ENCODE peak calls at places on chromosomes 7 and 10, in nine cellular contexts. Q is upper lobe of left lung, U is Panc1, N is kidney epithelial cell, H is GM06990, G is AG04450, A is tibial artery, Y is PC-9, I is IMR-90. X is an unnamed sample.

GRCh38 chr10:57979466-57979865 is 288.2 kb downstream of the IPMK start:
- DNase-seq in A (no peak), H (no peak), Q (no peak), N (no peak), G (no peak), Y (no peak), I (no peak), U (no peak), X (peak)

GRCh38 chr7:133635541-133635940 is 382.7 kb downstream of the EXOC4 start:
- DNase-seq in A (no peak), U (no peak), I (no peak), N (no peak), H (no peak), G (no peak), Q (no peak), Y (no peak), X (no peak)

GRCh38 chr7:105790996-105791395 is 85.4 kb downstream of the ATXN7L1 start:
- DNase-seq in G (no peak), N (no peak), Q (no peak), A (no peak), Y (peak), H (no peak), U (no peak), I (no peak), X (no peak)

GRCh38 chr7:74033372-74034311 is 5.7 kb downstream of the ELN start:
- DNase-seq in G (no peak), U (no peak), A (peak), N (no peak), Q (peak), I (no peak), H (no peak), Y (no peak), X (peak)

GRCh38 chr10:79400567-79401004 is 44.8 kb downstream of the ZCCHC24 start:
- DNase-seq in A (no peak), Q (peak), H (peak), U (peak), Y (no peak), N (no peak), I (no peak), G (no peak), X (no peak)

GRCh38 chr10:122490268-122490667 is 28.9 kb downstream of the HTRA1 start:
- DNase-seq in H (no peak), I (peak), U (no peak), N (no peak), A (no peak), G (no peak), Y (no peak), Q (no peak), X (peak)

GRCh38 chr7:149195180-149196150 is at the start of gene ZNF282:
- DNase-seq in N (peak), H (peak), Y (peak), A (peak), U (peak), Q (peak), G (peak), I (peak), X (peak)

GRCh38 chr10:48634198-48634983 is 29.5 kb upstream of the ARHGAP22 start:
- DNase-seq in Y (no peak), A (peak), N (peak), Q (no peak), G (peak), H (peak), U (no peak), I (peak), X (peak)

GRCh38 chr7:128029405-128029995 is 1.7 kb downstream of the LRRC4 start:
- DNase-seq in U (no peak), I (no peak), G (no peak), A (no peak), N (no peak), Y (no peak), H (no peak), Q (no peak), X (no peak)

GRCh38 chr7:128030999-128031681 is at the start of gene LRRC4:
- DNase-seq in I (peak), N (no peak), A (no peak), U (no peak), Y (no peak), G (no peak), Q (peak), H (peak), X (no peak)

GRCh38 chr7:128032605-128033235 is 1.5 kb upstream of the LRRC4 start:
- DNase-seq in Y (no peak), U (no peak), H (no peak), A (no peak), G (no peak), Q (peak), I (peak), N (no peak), X (no peak)

GRCh38 chr7:128031901-128032604 is 816 bp upstream of the LRRC4 start:
- DNase-seq in A (no peak), H (peak), U (no peak), I (peak), Y (no peak), G (peak), Q (peak), N (peak), X (peak)

DNA sequence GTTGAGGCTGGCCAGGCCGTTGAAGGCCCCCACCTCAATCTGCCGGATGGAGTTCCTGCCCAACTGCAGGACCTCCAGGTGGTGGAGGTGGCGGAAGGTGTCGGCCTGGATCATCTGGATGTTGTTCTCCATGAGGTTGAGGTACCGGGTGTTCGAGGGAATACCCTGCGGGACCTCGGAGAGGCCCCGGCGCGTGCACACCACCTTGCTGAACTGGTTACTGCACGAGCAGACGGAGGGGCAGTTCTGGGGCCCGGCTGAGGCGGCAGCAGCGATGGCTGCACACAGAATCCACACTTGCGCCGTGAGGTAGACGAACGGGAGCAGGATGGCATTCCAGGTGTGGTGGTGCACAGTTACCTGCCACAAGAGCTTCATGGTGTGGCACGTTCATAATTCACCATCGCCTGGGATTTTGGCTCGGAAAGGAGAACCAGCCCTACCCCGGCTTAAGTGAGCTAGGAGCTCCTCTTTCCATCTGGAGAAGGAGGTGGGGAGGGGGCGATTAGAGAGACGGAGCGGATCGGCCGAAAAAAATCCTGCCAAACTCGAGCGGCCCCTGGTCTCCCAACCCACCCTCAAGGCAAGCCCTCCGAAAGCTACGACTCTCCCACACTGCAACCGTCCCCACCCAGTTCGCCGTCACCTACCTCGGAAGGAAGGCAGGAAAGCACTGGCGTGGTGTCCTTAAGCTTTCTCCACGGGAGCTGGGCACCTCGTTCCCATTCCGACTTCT is 806 bp downstream of the LRRC4 start:
- DNase-seq in A (no peak), U (no peak), G (no peak), Q (peak), I (no peak), N (no peak), H (no peak), Y (no peak), X (no peak)
- H3K4me3 ChIP-seq in A (peak), U (no peak), G (peak), Q (peak), I (no peak), N (no peak), H (peak), Y (no peak), X (no peak)

DNA sequence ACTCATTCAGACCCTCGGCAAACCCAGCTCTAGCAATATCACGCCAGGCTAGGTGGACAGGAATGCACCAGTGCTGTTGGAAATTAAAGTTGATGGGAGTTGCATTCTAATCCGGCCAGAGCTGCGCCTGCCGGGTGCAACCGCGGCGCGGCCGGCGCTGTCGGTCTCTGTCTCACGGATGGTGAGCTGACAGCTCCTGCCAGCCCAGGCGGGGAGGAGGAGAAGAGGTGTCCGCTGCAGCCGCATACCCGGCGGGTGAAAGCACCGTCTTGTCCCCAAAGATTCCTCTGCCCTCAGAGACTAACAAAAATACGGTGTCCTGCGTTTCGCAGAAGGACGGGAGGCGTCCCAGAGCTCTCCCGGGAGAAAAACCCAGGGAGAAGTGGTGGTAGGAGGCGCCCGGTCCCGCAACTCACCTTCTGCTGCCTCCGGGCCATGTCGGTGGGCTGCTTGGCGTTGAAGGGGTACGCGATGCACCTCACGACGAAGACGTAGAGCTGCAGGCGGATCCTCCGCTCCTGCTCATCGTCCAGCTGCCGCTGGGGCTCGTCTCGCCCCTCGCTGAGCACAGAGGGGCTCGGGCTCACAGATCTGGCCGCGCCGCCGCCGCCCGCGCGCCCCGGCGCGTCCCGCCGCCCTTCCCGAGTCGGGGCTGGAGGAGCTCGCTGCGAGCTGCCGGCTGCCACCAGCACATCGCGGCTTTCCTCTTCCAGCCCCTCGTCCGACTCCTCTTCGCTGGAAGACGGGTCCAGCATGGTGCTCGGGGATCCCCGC is 490 bp downstream of the CADPS2 start:
- DNase-seq in N (no peak), A (peak), Y (peak), U (no peak), I (no peak), Q (peak), H (peak), G (no peak), X (peak)
- TF ChIP-seq CTCF in N (no peak), A (no peak), Y (no peak), U (no peak), I (no peak), Q (no peak), H (no peak), G (no peak), X (peak)

GRCh38 chr7:5351508-5352265 is 68.9 kb downstream of the SLC29A4 start:
- DNase-seq in A (no peak), Y (no peak), G (no peak), N (no peak), U (no peak), H (no peak), Q (peak), I (peak), X (no peak)

GRCh38 chr7:5352440-5353010 is 69.8 kb downstream of the SLC29A4 start:
- DNase-seq in Q (no peak), N (no peak), A (no peak), Y (no peak), I (no peak), H (no peak), G (no peak), U (no peak), X (no peak)

GRCh38 chr7:5349437-5350173 is 66.9 kb downstream of the SLC29A4 start:
- DNase-seq in N (no peak), I (no peak), Y (no peak), A (no peak), U (no peak), G (no peak), Q (peak), H (no peak), X (no peak)

GRCh38 chr7:5350174-5350463 is 67.4 kb downstream of the SLC29A4 start:
- DNase-seq in Y (no peak), A (no peak), U (no peak), I (no peak), G (no peak), N (no peak), H (no peak), Q (no peak), X (no peak)

GRCh38 chr7:5350600-5351385 is 68.0 kb downstream of the SLC29A4 start:
- DNase-seq in I (no peak), Y (no peak), G (no peak), U (no peak), H (no peak), Q (no peak), N (no peak), A (no peak), X (no peak)
- H3K4me3 ChIP-seq in I (no peak), Y (no peak), G (no peak), U (no peak), H (no peak), Q (no peak), N (no peak), A (no peak), X (no peak)

DNA sequence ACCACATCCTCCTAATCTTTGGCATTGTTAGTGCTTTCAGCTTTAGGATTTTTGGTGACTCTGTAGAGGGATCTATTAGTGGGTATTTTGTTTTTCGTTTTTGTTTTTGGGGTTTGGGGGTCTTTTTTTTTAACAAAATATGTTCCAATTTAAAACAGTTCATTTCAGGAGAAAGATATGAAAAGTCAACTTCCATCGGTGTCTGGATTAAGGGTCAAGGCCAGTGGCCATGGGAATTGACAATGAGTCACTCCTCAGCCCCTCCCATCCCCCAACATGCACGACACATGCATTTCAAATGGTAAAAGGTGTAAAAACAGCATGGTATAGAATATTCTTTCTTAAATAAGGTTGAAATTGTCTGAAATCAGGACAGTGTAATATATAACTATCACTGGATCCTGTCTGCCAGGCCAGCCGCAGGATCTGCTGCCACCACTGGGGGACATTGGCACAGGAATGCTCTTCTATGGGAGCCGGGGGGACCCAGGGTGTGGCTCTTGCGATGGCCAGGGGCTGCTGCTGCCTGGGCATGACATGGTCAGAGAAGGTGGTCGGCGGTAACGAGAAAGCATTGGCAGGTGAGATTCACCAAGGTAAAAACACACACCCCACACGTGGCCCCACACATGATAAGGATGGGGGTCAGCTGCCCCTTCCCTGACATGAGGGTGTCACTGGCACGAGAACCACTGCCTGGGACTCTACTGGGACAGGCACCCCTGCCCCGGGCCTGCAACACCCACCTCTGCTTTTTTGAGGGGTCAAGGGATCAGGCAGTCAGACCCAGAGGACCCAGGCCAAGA is 126.2 kb upstream of the KCTD7 start:
- DNase-seq in Q (peak), U (no peak), N (no peak), H (no peak), I (no peak), Y (no peak), A (peak), G (no peak), X (no peak)
- TF ChIP-seq CTCF in Q (no peak), U (no peak), N (peak), H (no peak), I (no peak), Y (peak), A (no peak), G (peak), X (peak)

GRCh38 chr7:140062118-140062527 is 628 bp downstream of the PARP12 start:
- DNase-seq in H (peak), Q (peak), N (no peak), G (no peak), U (no peak), Y (no peak), A (no peak), I (no peak), X (no peak)

GRCh38 chr7:140060788-140061606 is 1.8 kb downstream of the PARP12 start:
- DNase-seq in I (peak), Y (no peak), H (no peak), A (no peak), U (no peak), N (no peak), Q (no peak), G (peak), X (peak)

GRCh38 chr7:140062528-140063299 is at the start of gene PARP12:
- DNase-seq in I (peak), G (peak), U (peak), Q (peak), A (peak), H (peak), N (peak), Y (peak), X (peak)

GRCh38 chr7:140060243-140060630 is 2.5 kb downstream of the PARP12 start:
- DNase-seq in N (no peak), A (no peak), Y (no peak), U (no peak), H (no peak), I (no peak), G (no peak), Q (no peak), X (no peak)

DNA sequence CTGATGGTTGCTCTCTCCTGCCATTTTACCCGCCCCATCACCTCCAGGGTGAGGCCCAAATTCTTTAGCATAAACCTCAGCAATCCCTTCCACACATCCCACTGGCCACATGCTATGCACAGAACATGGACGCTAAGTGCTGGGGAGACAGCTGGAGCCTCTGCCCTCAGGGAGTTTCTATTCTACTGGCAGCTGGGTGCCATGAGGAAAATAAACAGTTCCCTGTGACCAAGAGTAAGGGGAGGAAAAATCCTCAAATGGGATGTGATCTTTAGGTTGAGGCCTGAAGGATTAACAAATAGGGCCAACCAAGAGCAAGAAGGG is 1.2 kb downstream of the PARP12 start:
- DNase-seq in I (no peak), Q (no peak), H (no peak), A (no peak), Y (no peak), U (no peak), N (no peak), G (no peak), X (no peak)
- H3K4me3 ChIP-seq in I (no peak), Q (peak), H (peak), A (peak), Y (peak), U (peak), N (no peak), G (no peak), X (no peak)

GRCh38 chr10:84097787-84098353 is 41.4 kb upstream of the GHITM start:
- DNase-seq in Q (no peak), U (no peak), G (no peak), N (no peak), I (peak), A (no peak), H (no peak), Y (no peak), X (peak)
- TF ChIP-seq CTCF in Q (no peak), U (peak), G (peak), N (peak), I (peak), A (no peak), H (peak), Y (peak), X (peak)

GRCh38 chr7:99953649-99954048 is 22.2 kb downstream of the AZGP1 start:
- DNase-seq in A (no peak), Y (peak), U (no peak), I (peak), G (no peak), Q (no peak), H (no peak), N (no peak), X (peak)
- H3K4me3 ChIP-seq in A (no peak), Y (no peak), U (no peak), I (no peak), G (no peak), Q (no peak), H (no peak), N (no peak), X (no peak)

DNA sequence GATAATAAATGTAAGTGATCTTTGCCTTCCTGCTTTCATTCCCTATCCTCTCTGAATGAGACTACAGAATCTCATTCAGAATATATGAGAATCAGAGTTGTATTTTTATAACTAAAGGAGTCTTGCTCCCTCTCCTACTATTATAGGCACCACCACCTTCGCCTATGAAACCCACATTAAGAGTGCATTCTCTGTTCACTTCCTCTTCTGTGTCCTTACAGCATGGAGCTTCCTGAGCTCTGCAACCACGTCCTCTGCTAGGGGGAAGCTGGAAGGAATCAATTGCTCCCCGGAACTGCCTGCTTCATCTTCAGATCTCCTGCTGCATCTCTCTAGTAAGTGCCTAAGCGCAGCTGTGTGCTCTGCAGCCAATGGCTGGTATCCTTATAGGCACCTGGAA is 820.7 kb downstream of the GRID1 start:
- DNase-seq in H (no peak), Q (no peak), A (no peak), I (no peak), G (no peak), U (no peak), N (no peak), Y (no peak), X (no peak)
- TF ChIP-seq CTCF in H (no peak), Q (no peak), A (no peak), I (no peak), G (no peak), U (no peak), N (no peak), Y (no peak), X (no peak)

GRCh38 chr10:83678850-83679249 is 460.5 kb upstream of the GHITM start:
- DNase-seq in U (no peak), N (no peak), Y (no peak), G (no peak), I (no peak), Q (no peak), H (peak), A (no peak), X (no peak)

GRCh38 chr10:83682399-83682798 is 456.9 kb upstream of the GHITM start:
- DNase-seq in Y (no peak), I (no peak), U (no peak), H (no peak), N (no peak), Q (no peak), A (no peak), G (no peak), X (no peak)

GRCh38 chr10:83685458-83685857 is 453.9 kb upstream of the GHITM start:
- DNase-seq in U (no peak), N (no peak), H (no peak), I (no peak), Q (no peak), A (no peak), G (no peak), Y (no peak), X (no peak)

GRCh38 chr10:83677795-83678194 is 461.5 kb upstream of the GHITM start:
- DNase-seq in I (no peak), Y (peak), Q (no peak), A (no peak), U (no peak), H (peak), N (no peak), G (no peak), X (peak)

GRCh38 chr10:83680470-83680891 is 458.8 kb upstream of the GHITM start:
- DNase-seq in Q (no peak), H (peak), N (no peak), G (no peak), A (no peak), I (no peak), Y (no peak), U (no peak), X (no peak)
- H3K4me3 ChIP-seq in Q (no peak), H (no peak), N (no peak), G (no peak), A (no peak), I (no peak), Y (no peak), U (no peak), X (no peak)

DNA sequence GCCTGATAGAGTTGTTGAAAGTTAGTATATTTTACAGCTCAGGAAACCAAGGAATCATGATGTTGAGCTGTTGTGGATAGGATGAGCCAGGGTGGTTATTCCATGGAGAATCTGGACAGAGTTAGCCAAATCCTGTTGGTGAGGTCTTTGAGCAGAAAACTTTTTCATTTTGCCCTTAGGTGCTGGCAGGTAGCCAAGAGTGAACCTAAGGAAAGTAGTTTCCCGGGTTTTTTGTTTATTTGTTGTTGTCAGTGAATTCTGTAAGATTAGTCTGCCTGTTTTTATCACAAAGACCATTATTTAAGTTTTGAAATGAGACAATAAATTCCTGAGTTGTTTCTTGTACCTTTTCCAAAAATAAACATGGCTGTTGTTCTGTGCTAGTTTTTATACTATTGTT is 61.0 kb downstream of the GALNT11 start:
- DNase-seq in H (no peak), U (no peak), N (no peak), Q (no peak), Y (no peak), A (no peak), I (no peak), G (no peak), X (no peak)
- TF ChIP-seq CTCF in H (no peak), U (no peak), N (no peak), Q (no peak), Y (no peak), A (no peak), I (no peak), G (no peak), X (no peak)

X was measured in fibroblast of pulmonary artery.